ENCODE peak calls at places on chromosomes 7 and 10, in six cellular contexts. Y, B, R, P, L and T are unnamed samples.

GRCh38 chr7:67553378-67553777 is 556.7 kb downstream of the TYW1 start:
- ATAC-seq in L (no peak), R (no peak), B (no peak), Y (no peak), P (peak; percentile 90), T (no peak)

GRCh38 chr10:119786117-119786769 is 60.4 kb downstream of the INPP5F start:
- ATAC-seq in P (peak; percentile 92), Y (peak; percentile 59), B (peak; percentile 58), L (no peak), R (peak; percentile 78), T (no peak)

GRCh38 chr7:115924398-115924797 is 106.2 kb downstream of the TFEC start:
- ATAC-seq in B (no peak), P (no peak), Y (no peak), L (no peak), R (no peak), T (no peak)

GRCh38 chr10:110211455-110211843 is 4.0 kb downstream of the MXI1 start:
- ATAC-seq in B (peak; percentile 1), L (no peak), Y (no peak), R (no peak), P (no peak), T (peak; percentile 4)

GRCh38 chr7:127976056-127976455 is 55.2 kb downstream of the LRRC4 start:
- ATAC-seq in B (no peak), R (no peak), P (no peak), L (no peak), Y (no peak), T (no peak)

GRCh38 chr10:75951026-75951589 is 519.7 kb downstream of the LRMDA start:
- ATAC-seq in B (no peak), Y (no peak), L (no peak), P (peak; percentile 23), R (no peak), T (no peak)

GRCh38 chr10:120838941-120839340 is 12.2 kb upstream of the WDR11 start:
- ATAC-seq in B (no peak), Y (no peak), L (no peak), R (no peak), P (no peak), T (no peak)

GRCh38 chr7:512541-513311 is 6.9 kb downstream of the PDGFA start:
- ATAC-seq in R (no peak), L (peak; percentile 38), Y (no peak), P (no peak), B (peak; percentile 18), T (peak; percentile 8)

GRCh38 chr10:23386052-23386451 is 41.5 kb upstream of the C10orf67 start:
- ATAC-seq in L (no peak), Y (no peak), P (no peak), B (no peak), R (no peak), T (no peak)

GRCh38 chr10:96317067-96317833 is 13.0 kb downstream of the DNTT start:
- ATAC-seq in P (no peak), Y (no peak), B (no peak), R (no peak), L (peak; percentile 47), T (no peak)

DNA sequence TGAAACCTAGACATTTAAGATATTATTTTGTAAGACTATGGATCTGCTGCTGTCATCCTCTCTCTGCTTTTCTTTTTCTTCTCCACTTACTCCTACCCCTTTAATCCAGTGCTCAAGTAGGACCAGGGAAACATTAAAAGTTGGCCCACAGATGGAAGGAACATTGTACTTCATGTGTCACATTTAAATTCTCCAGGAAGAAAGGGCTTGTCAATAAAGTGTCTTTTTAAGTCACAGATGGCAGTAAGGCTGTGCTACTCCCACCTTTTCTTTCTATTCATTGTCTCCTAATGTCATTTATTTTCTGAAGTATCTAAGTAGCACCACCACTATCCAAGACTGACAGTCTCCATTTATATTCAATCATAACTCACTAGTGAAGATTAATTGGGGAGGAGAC is 737.7 kb upstream of the C7orf33 start:
- ATAC-seq in Y (no peak), P (no peak), B (no peak), R (no peak), L (no peak), T (no peak)
- TF ChIP-seq EP300 in Y (no peak), P (no peak), B (no peak), R (no peak), L (no peak), T (no peak)

DNA sequence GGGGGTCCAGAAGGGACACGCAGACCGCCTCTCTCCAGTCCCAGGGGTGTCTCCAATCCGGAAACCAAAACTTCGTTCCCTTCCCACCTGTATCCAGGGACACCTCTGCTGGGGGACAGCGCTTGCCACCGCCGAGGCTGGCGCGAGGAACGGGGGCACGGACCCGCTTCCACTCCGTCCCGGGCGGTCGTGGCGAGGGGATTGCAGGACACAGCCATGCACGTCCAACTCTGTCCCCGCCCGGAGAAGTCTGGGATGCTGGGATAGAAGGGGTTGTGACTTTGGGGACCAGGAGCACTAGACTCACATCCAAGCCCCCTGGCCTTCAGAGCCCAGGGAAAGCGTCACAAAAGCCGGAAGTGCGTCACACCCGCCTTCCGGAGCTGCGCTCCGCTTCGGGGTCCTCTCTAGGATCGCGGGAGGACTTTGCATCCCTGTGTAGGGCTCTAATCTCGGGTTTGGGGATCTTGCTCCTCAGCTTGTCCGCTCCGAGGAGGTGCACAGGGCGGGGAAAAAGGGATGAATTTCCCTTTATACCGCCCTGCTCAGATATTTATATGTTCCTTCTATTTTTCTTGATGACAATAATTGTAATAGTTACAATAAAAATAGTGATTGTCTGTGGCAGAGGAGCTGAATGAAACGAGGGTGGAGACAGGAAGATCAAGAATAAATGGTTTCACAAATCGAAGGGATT is at the start of gene FAM200A:
- ATAC-seq in P (peak; percentile 99), R (peak; percentile 99), B (peak; percentile 100), Y (peak; percentile 100), L (peak; percentile 100), T (peak; percentile 94)
- TF ChIP-seq EP300 in P (peak; percentile 13), R (no peak), B (no peak), Y (no peak), L (no peak), T (no peak)

DNA sequence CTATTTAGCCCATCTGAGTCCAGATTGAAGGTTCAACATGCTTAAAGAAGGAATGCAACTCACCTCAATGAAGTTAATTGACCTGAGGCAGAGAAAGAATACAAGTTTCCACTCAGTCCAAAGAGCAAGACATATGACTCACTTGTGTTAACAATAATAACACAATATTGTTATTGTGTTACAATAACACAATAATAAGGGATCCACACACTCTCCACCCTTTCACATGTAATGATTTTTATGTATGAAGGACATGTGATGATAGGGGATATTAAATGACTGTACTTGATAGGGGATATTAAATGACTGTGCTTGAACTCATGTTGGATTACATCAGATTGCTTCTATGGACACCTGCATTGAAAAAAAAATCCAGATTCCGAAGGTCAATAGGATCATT is 3.6 kb upstream of the ABCB1 start:
- ATAC-seq in Y (no peak), P (no peak), B (no peak), L (no peak), R (no peak), T (no peak)
- TF ChIP-seq EP300 in Y (no peak), P (no peak), B (no peak), L (no peak), R (no peak), T (no peak)

GRCh38 chr10:77537720-77538373 is 99.8 kb downstream of the KCNMA1 start:
- ATAC-seq in L (no peak), B (peak; percentile 12), Y (no peak), P (no peak), R (no peak), T (peak; percentile 76)
- TF ChIP-seq EP300 in L (no peak), B (no peak), Y (no peak), P (no peak), R (no peak), T (no peak)

GRCh38 chr7:100673302-100673941 is at the start of gene GNB2:
- ATAC-seq in Y (peak; percentile 86), R (peak; percentile 81), L (peak; percentile 72), P (peak; percentile 65), B (peak; percentile 93), T (peak; percentile 91)
- TF ChIP-seq EP300 in Y (no peak), R (peak; percentile 38), L (peak; percentile 37), P (no peak), B (no peak), T (no peak)

GRCh38 chr10:89744021-89744420 is 42.6 kb downstream of the KIF20B start:
- ATAC-seq in P (no peak), Y (no peak), R (no peak), L (no peak), B (no peak), T (no peak)
- TF ChIP-seq EP300 in P (no peak), Y (no peak), R (no peak), L (no peak), B (no peak), T (no peak)

DNA sequence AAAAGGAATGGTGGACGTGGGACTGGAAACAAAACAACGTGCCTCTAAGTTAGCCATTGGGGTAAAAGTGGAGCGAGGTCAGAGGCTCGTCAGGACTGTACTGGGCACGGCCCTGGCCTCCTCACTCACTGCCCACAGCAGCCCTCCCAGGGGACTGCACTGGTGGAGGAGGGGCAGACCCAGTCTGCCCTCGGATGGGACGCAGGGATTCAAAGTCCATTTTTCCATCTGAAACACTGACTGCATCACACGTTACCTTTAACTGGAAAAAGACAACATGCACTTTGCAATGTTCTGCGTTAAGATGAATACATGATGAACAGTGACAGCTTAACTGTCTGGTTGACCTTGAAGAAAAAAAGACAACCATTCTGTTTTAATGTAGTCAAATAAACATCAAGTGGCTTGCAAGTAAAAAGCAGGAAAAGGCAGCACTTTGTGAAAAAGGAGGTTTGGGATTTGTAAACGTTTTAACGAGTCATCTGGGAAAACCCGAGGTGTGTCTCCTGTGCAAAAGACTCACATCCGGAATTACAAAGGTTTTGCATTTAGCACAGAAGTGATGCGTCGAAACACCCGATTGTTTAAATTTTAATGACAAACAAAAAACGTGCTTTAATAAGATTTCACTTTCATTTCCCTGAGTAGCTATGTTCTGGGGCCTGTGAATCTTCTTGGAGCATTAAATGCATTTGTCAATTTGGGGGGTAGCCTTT is 18.8 kb downstream of the KLF6 start:
- ATAC-seq in L (no peak), Y (peak; percentile 8), B (no peak), P (peak; percentile 79), R (no peak), T (no peak)
- TF ChIP-seq EP300 in L (no peak), Y (no peak), B (no peak), P (peak; percentile 49), R (no peak), T (no peak)